ENCODE peak calls at places on chromosomes 12 and 14, in nine cellular contexts. E is stimulated activated CD8-positive, alpha-beta memory T cell treated with anti-CD3 and anti-CD28 coated beads, Interleukin-7, amount 100 ng/mL, for 1 hour; D is HEK293T; F is hippocampal formation; C is HCEC 1CT; J is dermis microvascular lymphatic vessel endothelial cell; N is H9; M is NCI-H187 treated with DMSO at 0.1 percent for 48 hours; Y is tibial artery. L is an unnamed sample.

GRCh38 chr14:24274101-24274543 is 2.7 kb upstream of the RABGGTA start:
- DNase-seq in E (no peak), D (no peak), F (no peak), C (peak; percentile 26), J (no peak), N (no peak), M (no peak), Y (no peak), L (peak; percentile 85)

GRCh38 chr12:132021031-132021871 is 71.5 kb downstream of the EP400 start:
- DNase-seq in E (no peak), D (no peak), F (no peak), C (no peak), J (no peak), N (no peak), M (no peak), Y (no peak), L (no peak)

GRCh38 chr12:107477946-107478610 is 207.5 kb upstream of the PWP1 start:
- DNase-seq in E (no peak), D (no peak), F (no peak), C (no peak), J (no peak), N (no peak), M (no peak), Y (no peak), L (no peak)

GRCh38 chr12:22687677-22688076 is 62.7 kb downstream of the ETNK1 start:
- DNase-seq in E (no peak), D (no peak), F (no peak), C (peak; percentile 77), J (peak; percentile 81), N (no peak), M (no peak), Y (no peak), L (peak; percentile 29)

GRCh38 chr14:68507544-68508081 is 285.3 kb downstream of the ZFP36L1 start:
- DNase-seq in E (no peak), D (no peak), F (no peak), C (no peak), J (no peak), N (no peak), M (no peak), Y (no peak), L (no peak)

GRCh38 chr12:128702344-128702743 is 121.4 kb downstream of the SLC15A4 start:
- DNase-seq in E (no peak), D (no peak), F (no peak), C (no peak), J (no peak), N (no peak), M (no peak), Y (no peak), L (no peak)

GRCh38 chr12:107019546-107019945 is 32.6 kb upstream of the MTERF2 start:
- DNase-seq in E (no peak), D (no peak), F (no peak), C (no peak), J (no peak), N (no peak), M (no peak), Y (no peak), L (no peak)

GRCh38 chr14:74519316-74520074 is 25.9 kb downstream of the ISCA2 start:
- DNase-seq in E (no peak), D (no peak), F (no peak), C (no peak), J (no peak), N (no peak), M (no peak), Y (peak; percentile 55), L (no peak)

GRCh38 chr12:68675098-68675842 is 11.5 kb upstream of the NUP107 start:
- DNase-seq in E (peak; percentile 43), D (no peak), F (no peak), C (no peak), J (no peak), N (no peak), M (no peak), Y (no peak), L (no peak)

L was measured in GM12864.